ENCODE peak calls at places on chromosomes 2 and 18, in four cellular contexts. O, L, V and Y are unnamed samples.

GRCh38 chr2:16728742-16729141 is 63.1 kb upstream of the CYRIA start:
- DNase-seq in O (no peak), V (no peak), L (no peak), Y (no peak)

GRCh38 chr2:109325570-109325969 is 196.6 kb downstream of the SH3RF3 start:
- DNase-seq in V (no peak), O (no peak), L (no peak), Y (no peak)

GRCh38 chr18:48872234-48873145 is 78.3 kb downstream of the SMAD7 start:
- DNase-seq in L (no peak), O (no peak), V (no peak), Y (no peak)

GRCh38 chr2:45851111-45851510 is 199.6 kb downstream of the PRKCE start:
- DNase-seq in V (no peak), O (no peak), L (no peak), Y (no peak)

GRCh38 chr2:157684940-157685466 is 56.3 kb upstream of the ACVR1C start:
- DNase-seq in O (no peak), L (no peak), V (no peak), Y (no peak)

GRCh38 chr18:5295231-5295920 is at the start of gene ZBTB14:
- DNase-seq in V (peak; percentile 93), L (no peak), O (peak; percentile 36), Y (no peak)

GRCh38 chr2:216695401-216695821 is at the start of gene IGFBP5:
- DNase-seq in V (peak; percentile 14), O (no peak), L (no peak), Y (no peak)

GRCh38 chr2:217023611-217024010 is 163.7 kb upstream of the TNP1 start:
- DNase-seq in O (no peak), V (no peak), L (no peak), Y (no peak)

GRCh38 chr2:68344031-68344430 is 21.1 kb upstream of the PLEK start:
- DNase-seq in O (no peak), V (no peak), L (no peak), Y (no peak)

GRCh38 chr2:156346731-156347130 is 14.2 kb upstream of the NR4A2 start:
- DNase-seq in L (no peak), O (no peak), V (no peak), Y (no peak)

GRCh38 chr2:102096103-102096502 is 46.4 kb upstream of the IL1R1 start:
- DNase-seq in L (no peak), V (no peak), O (no peak), Y (no peak)

GRCh38 chr2:237886702-237887481 is 27.5 kb downstream of the RAMP1 start:
- DNase-seq in V (no peak), O (no peak), L (no peak), Y (no peak)

GRCh38 chr18:74803117-74803516 is 205.4 kb downstream of the ZNF407 start:
- DNase-seq in O (no peak), L (no peak), V (no peak), Y (no peak)

GRCh38 chr2:55418512-55419235 is 982 bp downstream of the CCDC88A start:
- DNase-seq in V (peak; percentile 22), O (peak; percentile 30), L (no peak), Y (no peak)

GRCh38 chr18:45557779-45558178 is 57.5 kb upstream of the SLC14A2 start:
- DNase-seq in L (no peak), V (no peak), O (no peak), Y (no peak)

GRCh38 chr2:68943581-68944568 is 8.8 kb downstream of the GKN2 start:
- DNase-seq in O (peak; percentile 72), L (peak; percentile 34), V (peak; percentile 30), Y (peak; percentile 52)

GRCh38 chr18:79439201-79440023 is 43.7 kb downstream of the NFATC1 start:
- DNase-seq in L (no peak), O (no peak), V (peak; percentile 49), Y (no peak)

GRCh38 chr2:156237558-156237957 is 95.0 kb downstream of the NR4A2 start:
- DNase-seq in V (no peak), O (no peak), L (no peak), Y (no peak)

GRCh38 chr2:235951980-235952379 is 216.2 kb downstream of the GBX2 start:
- DNase-seq in L (no peak), O (no peak), V (no peak), Y (no peak)

GRCh38 chr2:152620985-152621384 is 96.3 kb downstream of the PRPF40A start:
- DNase-seq in V (peak; percentile 25), O (no peak), L (no peak), Y (no peak)

GRCh38 chr2:204010611-204011560 is 74.3 kb downstream of the ICOS start:
- DNase-seq in O (no peak), L (no peak), V (no peak), Y (no peak)

GRCh38 chr2:217790681-217791392 is 212.0 kb downstream of the TNS1 start:
- DNase-seq in V (no peak), L (no peak), O (no peak), Y (no peak)

GRCh38 chr2:140344842-140345241 is 1564.7 kb upstream of the NXPH2 start:
- DNase-seq in L (no peak), O (no peak), V (no peak), Y (no peak)

GRCh38 chr2:122634261-122634660 is 878.8 kb downstream of the TSN start:
- DNase-seq in V (no peak), O (no peak), L (no peak), Y (peak; percentile 56)

GRCh38 chr2:3101016-3101703 is 276.5 kb downstream of the EIPR1 start:
- DNase-seq in O (no peak), L (no peak), V (no peak), Y (no peak)

GRCh38 chr2:74228772-74229171 is 30.4 kb downstream of the MTHFD2 start:
- DNase-seq in L (no peak), V (no peak), O (no peak), Y (no peak)

GRCh38 chr18:8757598-8757997 is 52.2 kb downstream of the MTCL1 start:
- DNase-seq in L (no peak), O (no peak), V (no peak), Y (no peak)

GRCh38 chr2:148338544-148338943 is 306.0 kb upstream of the EPC2 start:
- DNase-seq in V (no peak), L (no peak), O (peak; percentile 6), Y (no peak)

DNA sequence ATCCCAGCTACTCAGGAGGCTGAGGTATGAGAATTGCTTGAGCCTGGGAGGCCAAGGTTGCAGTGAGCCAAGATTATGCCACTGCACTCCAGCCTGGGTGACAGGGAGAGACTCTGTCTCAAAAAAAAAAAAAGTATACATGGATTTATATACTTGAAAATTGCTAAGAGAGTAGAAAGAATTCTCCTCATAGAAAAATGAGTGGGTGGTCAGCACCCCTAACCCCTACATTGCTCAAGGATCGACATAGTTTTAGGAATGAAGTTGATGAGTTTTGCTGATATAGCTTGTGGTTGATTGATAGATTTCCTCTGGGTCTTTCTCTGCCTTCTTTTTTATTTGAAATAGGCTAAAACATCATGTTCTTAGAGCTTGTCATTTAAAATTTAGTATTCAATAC is 58.9 kb downstream of the EML4 start:
- DNase-seq in V (no peak), O (no peak), L (no peak), Y (no peak)
- TF ChIP-seq CTCF in V (no peak), O (no peak), L (no peak), Y (no peak)

GRCh38 chr2:65108778-65109177 is 21.1 kb downstream of the RAB1A start:
- DNase-seq in L (no peak), O (no peak), V (peak; percentile 25), Y (no peak)

GRCh38 chr2:65113816-65114215 is 16.1 kb downstream of the RAB1A start:
- DNase-seq in V (no peak), O (no peak), L (no peak), Y (no peak)

GRCh38 chr2:65113229-65113628 is 16.7 kb downstream of the RAB1A start:
- DNase-seq in L (no peak), O (no peak), V (no peak), Y (no peak)

GRCh38 chr2:65114921-65115320 is 15.0 kb downstream of the RAB1A start:
- DNase-seq in O (no peak), L (no peak), V (no peak), Y (no peak)

GRCh38 chr2:65112630-65113029 is 17.3 kb downstream of the RAB1A start:
- DNase-seq in L (no peak), O (no peak), V (no peak), Y (no peak)
- H3K4me1 ChIP-seq in L (no peaks in the 10 kb centered on the region), O (peaks cover 35% of the 10 kb centered on the region), V (peaks cover 2% of the 10 kb centered on the region), Y (no peaks in the 10 kb centered on the region)

DNA sequence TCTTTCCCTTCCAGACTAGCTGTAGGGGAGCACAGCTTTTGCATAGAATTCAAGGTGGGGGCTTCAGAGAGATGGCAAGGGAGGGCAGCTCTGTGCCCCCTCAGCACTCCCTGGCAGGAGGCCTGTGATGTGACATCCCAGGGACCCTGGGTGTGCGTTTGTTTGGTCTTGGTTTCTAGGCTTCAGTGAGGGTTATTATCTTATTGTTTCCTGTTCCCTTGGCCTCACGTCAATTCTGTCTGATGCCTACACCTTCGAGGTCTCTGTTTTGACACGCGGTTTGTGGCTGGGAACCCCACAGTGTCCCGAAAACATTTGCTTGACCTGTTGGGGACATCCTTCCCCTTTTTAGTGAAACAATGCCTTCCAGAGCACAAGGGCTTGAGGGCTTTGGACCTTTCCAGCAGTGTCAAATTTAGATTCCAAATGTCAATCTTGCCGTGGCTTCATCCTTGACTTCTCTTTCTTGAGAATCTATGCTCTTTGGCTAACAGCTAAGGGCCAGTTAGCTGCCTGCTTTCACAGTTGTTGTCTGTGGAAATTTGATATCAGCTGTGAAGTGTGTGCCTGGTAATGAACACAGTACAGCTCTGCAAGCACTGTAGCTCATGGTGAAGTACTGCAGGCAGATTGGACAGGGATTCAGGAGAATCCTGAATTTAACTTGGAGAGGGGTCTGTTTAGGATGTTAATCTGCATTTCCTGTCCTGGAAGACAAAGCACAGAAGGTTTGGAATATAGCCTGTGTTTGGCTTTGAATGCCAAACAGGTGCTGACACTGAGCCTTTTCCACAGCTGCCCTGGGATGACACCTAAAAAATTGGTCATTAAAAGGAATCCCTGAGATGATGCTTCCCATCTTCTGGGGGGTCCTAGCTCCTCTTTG is 108.2 kb upstream of the CXCR4 start:
- DNase-seq in L (no peak), V (no peak), O (no peak), Y (no peak)
- TF ChIP-seq TCF7L2 in L (no peak), V (no peak), O (no peak), Y (no peak)

DNA sequence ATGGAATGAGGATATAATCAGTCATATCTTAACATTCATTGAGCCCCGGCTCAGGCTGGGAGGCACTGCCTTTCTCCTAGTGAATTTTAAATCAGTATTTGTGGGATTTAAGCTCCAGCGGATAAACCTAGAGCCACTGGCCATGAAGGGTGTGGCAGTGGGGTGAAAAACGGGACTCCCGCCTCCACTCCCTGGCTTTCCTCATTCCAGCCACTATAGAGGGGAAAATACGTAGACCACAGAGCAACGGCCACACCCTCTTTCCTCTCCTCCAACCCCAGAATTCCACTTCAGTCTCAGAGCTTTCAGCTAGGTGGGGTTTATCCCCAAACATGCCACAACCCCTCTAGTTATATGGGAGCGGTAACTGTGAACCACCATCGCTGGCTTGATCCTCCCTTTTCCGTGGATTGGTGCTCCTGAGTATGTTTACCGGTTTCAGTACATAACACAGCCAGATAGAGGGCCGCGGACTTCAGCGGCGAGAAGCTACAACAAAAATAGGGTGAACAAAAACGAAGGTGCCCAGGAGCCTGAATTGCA is 70.6 kb upstream of the ITGB6 start:
- DNase-seq in V (no peak), O (no peak), L (no peak), Y (no peak)
- TF ChIP-seq CTCF in V (no peak), O (no peak), L (no peak), Y (no peak)

DNA sequence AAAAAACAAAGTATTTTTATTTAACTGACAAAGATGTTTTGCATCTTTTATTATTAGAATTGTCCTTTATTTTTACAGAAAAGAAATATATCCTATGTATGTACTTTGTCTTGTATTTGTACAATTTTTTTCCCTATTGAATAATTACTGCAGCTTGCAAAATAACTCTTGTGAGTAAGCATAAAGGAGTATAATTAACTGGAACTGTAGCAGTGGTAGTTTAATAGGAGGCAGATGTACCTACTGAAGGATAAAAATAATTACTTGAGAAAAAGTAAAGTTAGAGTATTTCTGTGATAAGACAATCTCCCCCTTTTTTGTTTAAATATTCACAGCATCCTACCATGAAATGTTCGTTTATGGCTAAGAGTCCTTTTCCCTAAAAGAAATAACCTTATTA is 34.7 kb downstream of the EHBP1 start:
- DNase-seq in V (no peak), O (no peak), L (no peak), Y (no peak)
- H3K4me1 ChIP-seq in V (no peaks in the 10 kb centered on the region), O (peaks cover 97% of the 10 kb centered on the region), L (peaks cover 23% of the 10 kb centered on the region), Y (no peaks in the 10 kb centered on the region)